ENCODE peak calls at places on chromosome 4, in four cellular contexts. Y, I, D and C are unnamed samples.

GRCh38 chr4:88609387-88609786 is 17.1 kb downstream of the HERC3 start:
- DNase-seq in Y (no peak), I (no peak), D (no peak), C (no peak)

GRCh38 chr4:187179086-187180070 is 455.7 kb upstream of the FAT1 start:
- DNase-seq in Y (no peak), I (no peak), D (no peak), C (no peak)

GRCh38 chr4:140019619-140020367 is 134.2 kb downstream of the MAML3 start:
- DNase-seq in Y (no peak), I (peak; percentile 85), D (no peak), C (no peak)

GRCh38 chr4:106607566-106607965 is 239.0 kb upstream of the GIMD1 start:
- DNase-seq in Y (no peak), I (no peak), D (no peak), C (no peak)

GRCh38 chr4:11471613-11472012 is 42.9 kb upstream of the HS3ST1 start:
- DNase-seq in Y (no peak), I (no peak), D (peak; percentile 39), C (no peak)

GRCh38 chr4:159075531-159075932 is 27.3 kb upstream of the RAPGEF2 start:
- DNase-seq in Y (no peak), I (no peak), D (no peak), C (no peak)

GRCh38 chr4:5921578-5921977 is 28.7 kb upstream of the CRMP1 start:
- DNase-seq in Y (no peak), I (no peak), D (no peak), C (no peak)

GRCh38 chr4:119289313-119289712 is 32.6 kb downstream of the FABP2 start:
- DNase-seq in Y (no peak), I (no peak), D (no peak), C (no peak)

GRCh38 chr4:172147702-172148101 is 334.5 kb downstream of the GALNTL6 start:
- DNase-seq in Y (no peak), I (no peak), D (no peak), C (no peak)

GRCh38 chr4:188008377-188008776 is 12.8 kb downstream of the ZFP42 start:
- DNase-seq in Y (no peak), I (no peak), D (no peak), C (no peak)

GRCh38 chr4:27006646-27007045 is 146.0 kb downstream of the STIM2 start:
- DNase-seq in Y (no peak), I (no peak), D (no peak), C (no peak)

GRCh38 chr4:132540268-132540667 is 608.8 kb upstream of the PCDH10 start:
- DNase-seq in Y (no peak), I (no peak), D (no peak), C (no peak)

GRCh38 chr4:59571805-59572430 is 1628.2 kb upstream of the ADGRL3 start:
- DNase-seq in Y (no peak), I (no peak), D (no peak), C (no peak)

GRCh38 chr4:80459918-80460473 is 124.5 kb downstream of the CFAP299 start:
- DNase-seq in Y (no peak), I (no peak), D (no peak), C (no peak)

GRCh38 chr4:66791686-66792085 is 753.6 kb downstream of the CENPC start:
- DNase-seq in Y (no peak), I (no peak), D (no peak), C (no peak)

GRCh38 chr4:53781614-53782467 is 190.6 kb upstream of the LNX1 start:
- DNase-seq in Y (no peak), I (peak; percentile 66), D (no peak), C (no peak)

GRCh38 chr4:8614365-8615193 is 22.0 kb downstream of the CPZ start:
- DNase-seq in Y (no peak), I (no peak), D (no peak), C (no peak)

DNA sequence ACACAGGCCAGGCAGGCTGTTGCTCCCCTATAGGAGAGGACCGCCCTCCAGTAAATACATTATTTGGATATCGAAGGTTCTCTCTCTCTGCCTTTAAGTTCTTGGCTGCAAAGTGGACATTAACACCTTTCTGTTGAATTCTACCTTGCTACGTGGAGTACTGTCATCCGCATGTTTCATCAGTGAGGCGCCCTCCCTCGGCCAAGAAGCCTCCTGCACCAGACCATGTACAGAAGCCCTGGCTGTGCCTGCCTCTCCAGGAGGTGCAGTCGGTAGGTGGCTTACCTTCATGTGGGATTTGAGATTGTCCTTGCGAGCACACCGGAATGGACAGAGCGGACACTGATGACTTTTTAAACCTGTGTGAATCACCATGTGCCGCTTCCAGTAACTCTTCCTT is 46.7 kb downstream of the ZNF827 start:
- DNase-seq in Y (peak; percentile 11), I (no peak), D (no peak), C (no peak)
- TF ChIP-seq HDAC6 in Y (no peak), I (no peak), D (no peak), C (no peak)

GRCh38 chr4:19329631-19330030 is 922.1 kb upstream of the SLIT2 start:
- DNase-seq in Y (no peak), I (no peak), D (no peak), C (no peak)
- TF ChIP-seq HDAC2 in Y (no peak), I (no peak), D (no peak), C (no peak)

GRCh38 chr4:12495211-12495610 is 988.9 kb downstream of the RAB28 start:
- DNase-seq in Y (no peak), I (no peak), D (no peak), C (no peak)
- TF ChIP-seq HDAC6 in Y (no peak), I (no peak), D (no peak), C (no peak)

DNA sequence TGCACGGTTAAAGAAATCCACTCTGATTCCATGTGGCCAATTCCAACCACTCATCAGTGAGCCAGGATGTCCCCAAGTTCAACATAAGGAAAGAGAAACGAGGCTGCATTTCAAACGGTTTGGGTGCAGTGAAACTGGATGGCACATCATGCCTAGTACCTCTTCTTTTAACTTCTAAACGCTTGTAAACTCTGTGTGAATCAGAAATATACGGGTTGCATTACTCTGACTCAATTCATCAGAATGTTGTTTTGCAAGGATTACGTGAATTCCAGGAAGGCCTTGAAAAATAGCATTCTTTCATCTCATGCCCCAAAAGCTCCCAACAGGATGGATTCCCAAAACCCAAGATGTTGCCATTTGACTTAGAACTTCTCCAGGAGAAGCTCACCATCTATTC is 270.4 kb downstream of the LDB2 start:
- DNase-seq in Y (no peak), I (no peak), D (no peak), C (no peak)
- TF ChIP-seq HDAC2 in Y (no peak), I (no peak), D (no peak), C (no peak)

DNA sequence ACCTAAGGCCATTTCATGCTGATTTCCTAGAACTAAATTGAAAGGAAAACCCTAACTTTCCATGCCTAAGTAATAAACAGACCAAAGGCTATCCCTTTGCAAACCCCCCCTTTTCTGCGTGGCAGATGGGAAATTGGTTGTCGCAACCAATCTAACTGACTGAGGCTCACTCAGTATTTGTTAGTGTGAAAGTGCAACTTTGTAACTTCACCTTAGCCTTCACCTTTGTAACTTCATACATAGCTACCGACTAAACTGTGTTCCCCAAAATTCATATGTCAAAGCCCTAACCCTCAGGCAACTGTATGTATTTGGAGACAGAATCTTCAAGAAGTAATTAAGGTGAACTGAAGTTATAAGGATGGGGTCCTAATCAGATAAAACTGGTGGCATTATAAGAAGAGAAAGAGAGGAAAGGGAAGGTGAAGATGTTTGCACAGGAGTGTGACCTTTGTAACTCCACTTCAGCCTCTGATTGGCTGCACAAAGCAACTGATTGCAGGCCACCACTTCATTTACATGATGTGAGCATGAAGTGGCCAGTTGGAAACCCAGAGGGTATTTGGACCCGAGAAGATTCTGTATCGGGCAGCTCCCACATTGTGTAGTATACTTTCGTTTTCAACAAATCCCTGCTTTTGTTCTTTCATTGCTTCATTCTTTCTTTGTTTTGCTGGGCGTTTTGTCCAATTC is 4.9 kb upstream of the TMEM33 start:
- DNase-seq in Y (no peak), I (peak; percentile 8), D (no peak), C (no peak)
- TF ChIP-seq HDAC6 in Y (no peak), I (no peak), D (no peak), C (no peak)

DNA sequence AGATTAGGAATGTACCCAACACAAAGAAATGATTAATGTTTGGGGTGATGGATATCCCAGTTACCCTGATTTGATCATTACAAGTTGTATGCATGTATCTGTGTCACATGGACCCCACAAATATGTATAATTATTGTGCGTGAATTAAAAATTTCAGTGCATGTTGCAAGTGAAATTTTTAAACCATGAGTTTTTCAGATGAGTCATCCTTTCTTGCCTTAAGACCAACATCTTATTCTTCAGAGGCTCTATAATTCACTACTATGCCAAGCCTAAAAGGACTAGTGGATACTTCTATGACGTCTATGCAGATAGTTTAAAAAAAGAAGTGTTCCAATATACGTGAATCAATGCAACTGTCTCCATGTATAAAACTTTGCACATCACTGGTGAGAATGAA is 113.0 kb upstream of the SH3RF1 start:
- DNase-seq in Y (no peak), I (no peak), D (no peak), C (no peak)
- TF ChIP-seq HDAC2 in Y (no peak), I (no peak), D (no peak), C (no peak)

GRCh38 chr4:76376534-76376933 is 44.4 kb downstream of the CCDC158 start:
- DNase-seq in Y (no peak), I (peak; percentile 48), D (no peak), C (no peak)
- TF ChIP-seq HDAC6 in Y (no peak), I (no peak), D (no peak), C (no peak)

GRCh38 chr4:183816882-183817509 is 88.1 kb upstream of the STOX2 start:
- DNase-seq in Y (no peak), I (no peak), D (no peak), C (no peak)
- TF ChIP-seq HDAC2 in Y (no peak), I (no peak), D (no peak), C (no peak)